ENCODE peak calls at places on chromosomes 12 and 14, in nine cellular contexts. D is lower lobe of right lung, O is upper lobe of right lung, J is cardiac fibroblast, Q is lower leg skin, Z is WTC11, H is nephron progenitor cell, I is fibroblast of lung, B is tibial artery. T is an unnamed sample.

GRCh38 chr14:63214417-63215196 is 10.4 kb downstream of the RHOJ start:
- DNase-seq in D (no peak), O (no peak), J (peak; percentile 23), Q (no peak), Z (no peak), H (no peak), I (peak; percentile 15), B (no peak), T (no peak)

GRCh38 chr14:24734917-24735500 is 101.0 kb upstream of the GZMB start:
- DNase-seq in D (no peak), O (no peak), J (peak; percentile 83), Q (no peak), Z (peak; percentile 17), H (peak; percentile 54), I (peak; percentile 82), B (peak; percentile 37), T (no peak)

GRCh38 chr12:95200128-95200973 is 16.9 kb downstream of the FGD6 start:
- DNase-seq in D (no peak), O (no peak), J (peak; percentile 37), Q (no peak), Z (no peak), H (no peak), I (no peak), B (no peak), T (no peak)

GRCh38 chr14:86203843-86204242 is 673.9 kb downstream of the FLRT2 start:
- DNase-seq in D (no peak), O (no peak), J (no peak), Q (no peak), Z (no peak), H (no peak), I (no peak), B (no peak), T (no peak)

GRCh38 chr12:31322651-31323248 is 3.2 kb downstream of the SINHCAF start:
- DNase-seq in D (no peak), O (no peak), J (peak; percentile 62), Q (no peak), Z (no peak), H (no peak), I (peak; percentile 60), B (no peak), T (no peak)

GRCh38 chr12:79452906-79453305 is 237.9 kb downstream of the PAWR start:
- DNase-seq in D (no peak), O (no peak), J (no peak), Q (no peak), Z (no peak), H (no peak), I (no peak), B (no peak), T (no peak)

GRCh38 chr12:108518101-108518715 is 3.1 kb downstream of the FICD start:
- DNase-seq in D (no peak), O (no peak), J (no peak), Q (no peak), Z (no peak), H (no peak), I (no peak), B (no peak), T (no peak)

GRCh38 chr12:53054112-53054878 is 4.4 kb downstream of the TNS2 start:
- DNase-seq in D (peak; percentile 95), O (peak; percentile 97), J (peak; percentile 87), Q (peak; percentile 99), Z (peak; percentile 97), H (peak; percentile 94), I (peak; percentile 90), B (peak; percentile 95), T (peak; percentile 93)

GRCh38 chr14:89920041-89920440 is 34.5 kb downstream of the EFCAB11 start:
- DNase-seq in D (no peak), O (no peak), J (no peak), Q (no peak), Z (no peak), H (no peak), I (peak; percentile 56), B (no peak), T (no peak)

GRCh38 chr12:88546851-88547250 is 33.4 kb downstream of the KITLG start:
- DNase-seq in D (no peak), O (no peak), J (peak; percentile 83), Q (no peak), Z (no peak), H (no peak), I (peak; percentile 72), B (no peak), T (no peak)

GRCh38 chr12:131437706-131438210 is 273.1 kb upstream of the SFSWAP start:
- DNase-seq in D (no peak), O (no peak), J (no peak), Q (peak; percentile 66), Z (no peak), H (no peak), I (no peak), B (no peak), T (peak; percentile 63)

GRCh38 chr14:35414365-35414764 is 9.8 kb upstream of the NFKBIA start:
- DNase-seq in D (no peak), O (no peak), J (peak; percentile 66), Q (no peak), Z (no peak), H (no peak), I (no peak), B (no peak), T (no peak)

DNA sequence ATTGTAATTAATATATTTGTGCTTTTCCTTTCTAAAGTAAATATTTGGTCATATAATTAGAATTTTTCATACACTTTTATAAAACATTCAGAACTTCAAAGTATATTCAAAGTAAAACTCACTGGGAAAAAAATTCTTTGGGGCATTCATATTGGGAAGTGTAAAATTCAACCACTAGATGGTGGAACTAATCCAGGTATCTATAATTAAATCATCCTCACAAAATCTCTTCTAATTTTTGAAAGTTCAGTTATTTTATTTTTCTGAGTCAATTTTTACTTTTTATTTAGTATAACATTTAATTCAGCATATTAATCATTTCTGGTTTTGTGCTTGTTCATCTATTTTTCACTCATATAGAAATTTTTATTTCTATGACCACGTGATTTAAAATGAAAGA is 81.0 kb downstream of the NTS start:
- DNase-seq in D (no peak), O (no peak), J (peak; percentile 11), Q (no peak), Z (no peak), H (no peak), I (peak; percentile 42), B (no peak), T (no peak)
- TF ChIP-seq CTCF in D (no peak), O (peak; percentile 7), J (no peak), Q (no peak), Z (peak; percentile 9), H (no peak), I (peak; percentile 10), B (no peak), T (peak; percentile 72)

DNA sequence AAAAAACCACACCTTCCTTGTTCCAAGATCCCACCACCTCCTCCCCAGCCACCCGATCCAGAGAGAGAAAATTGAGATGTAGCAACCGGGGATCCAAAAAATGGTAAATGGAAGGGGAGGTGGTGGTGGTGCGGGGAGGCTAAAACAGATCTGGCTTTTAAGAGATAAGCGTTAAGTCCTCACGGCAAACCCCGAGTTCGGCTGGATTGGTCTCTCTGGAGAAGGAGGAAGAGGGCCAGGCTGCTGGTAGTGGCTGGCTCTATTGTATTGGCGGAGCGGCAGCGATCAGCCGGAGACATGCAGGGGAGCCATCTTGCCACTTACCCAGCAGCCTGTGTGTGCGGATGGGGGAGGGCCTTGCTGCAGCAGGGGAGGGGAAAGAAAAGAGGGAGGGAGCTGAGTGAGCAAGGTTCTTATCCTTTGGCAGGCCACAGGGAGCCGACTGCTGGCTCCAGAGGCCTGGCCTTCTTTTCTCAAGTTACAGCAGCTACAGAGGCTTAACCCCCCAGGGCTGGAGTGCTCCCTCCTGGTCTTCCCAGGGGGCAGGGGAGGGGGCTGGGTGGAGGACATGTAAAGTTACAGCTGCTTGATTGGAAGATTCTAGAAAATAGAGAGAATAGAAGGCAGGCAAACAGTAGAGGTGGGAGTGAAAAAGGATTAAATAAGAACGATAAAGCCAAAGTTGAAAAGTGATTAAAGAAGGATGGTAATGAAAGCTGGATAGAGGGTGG is 14.1 kb upstream of the CDH24 start:
- DNase-seq in D (peak; percentile 84), O (peak; percentile 90), J (peak; percentile 92), Q (peak; percentile 95), Z (peak; percentile 82), H (peak; percentile 78), I (peak; percentile 95), B (peak; percentile 89), T (no peak)
- TF ChIP-seq CTCF in D (no peak), O (no peak), J (no peak), Q (no peak), Z (no peak), H (no peak), I (no peak), B (no peak), T (no peak)

DNA sequence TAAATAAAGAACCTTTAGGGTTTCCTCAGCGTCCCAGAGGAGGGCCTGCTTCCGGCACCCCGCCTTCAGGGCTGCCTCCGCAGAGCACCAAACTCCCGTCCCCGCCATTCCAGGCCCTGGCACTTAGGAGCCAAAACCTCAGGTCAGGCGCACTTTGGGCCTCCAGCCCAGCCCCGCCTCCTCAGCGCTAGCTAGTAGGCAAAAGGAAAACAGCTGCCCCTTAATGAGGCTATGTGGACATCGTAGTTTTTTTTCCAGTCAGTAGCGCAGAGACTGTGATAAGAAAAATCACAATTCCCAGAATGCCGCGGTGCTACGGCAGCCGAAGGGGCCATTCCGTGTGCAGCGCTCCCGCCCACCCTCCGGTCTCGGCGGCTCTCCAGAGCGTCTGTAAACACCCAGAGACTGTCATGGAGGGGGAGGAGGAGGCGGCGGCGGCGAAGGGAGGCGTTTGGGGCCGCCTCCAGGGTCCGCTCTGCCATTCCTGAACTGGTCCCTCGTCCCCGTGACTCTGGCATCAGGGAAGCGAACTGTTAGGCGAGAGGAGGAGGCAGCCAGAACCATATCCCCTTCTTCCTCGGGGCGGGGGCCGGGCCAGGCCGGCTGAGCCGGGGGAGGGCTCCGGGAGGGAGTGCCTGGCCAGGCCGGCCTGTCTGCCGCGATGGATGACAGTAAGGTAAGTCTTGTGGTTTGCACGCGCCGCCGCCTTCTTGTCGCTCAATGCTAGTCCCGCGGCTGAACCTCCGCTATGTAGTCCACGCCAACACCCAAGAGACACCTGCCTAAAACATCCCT is at the start of gene CREBL2:
- DNase-seq in D (peak; percentile 96), O (peak; percentile 96), J (peak; percentile 96), Q (peak; percentile 97), Z (peak; percentile 88), H (peak; percentile 83), I (peak; percentile 99), B (peak; percentile 98), T (peak; percentile 88)
- TF ChIP-seq CTCF in D (no peak), O (no peak), J (no peak), Q (no peak), Z (no peak), H (no peak), I (no peak), B (no peak), T (no peak)

GRCh38 chr12:56086608-56087007 is 6.6 kb downstream of the ERBB3 start:
- DNase-seq in D (no peak), O (no peak), J (no peak), Q (no peak), Z (no peak), H (no peak), I (no peak), B (no peak), T (no peak)

GRCh38 chr12:56087220-56087619 is 7.3 kb downstream of the ERBB3 start:
- DNase-seq in D (peak; percentile 94), O (peak; percentile 96), J (no peak), Q (no peak), Z (peak; percentile 19), H (no peak), I (no peak), B (no peak), T (no peak)

GRCh38 chr12:56082967-56083366 is 3.0 kb downstream of the ERBB3 start:
- DNase-seq in D (no peak), O (no peak), J (no peak), Q (no peak), Z (no peak), H (no peak), I (no peak), B (no peak), T (no peak)

GRCh38 chr12:56086096-56086495 is 6.1 kb downstream of the ERBB3 start:
- DNase-seq in D (no peak), O (no peak), J (no peak), Q (no peak), Z (no peak), H (no peak), I (no peak), B (no peak), T (no peak)

GRCh38 chr12:56084958-56085543 is 5.1 kb downstream of the ERBB3 start:
- DNase-seq in D (no peak), O (no peak), J (no peak), Q (no peak), Z (peak; percentile 74), H (peak; percentile 24), I (no peak), B (no peak), T (no peak)
- TF ChIP-seq CTCF in D (peak; percentile 31), O (peak; percentile 41), J (peak; percentile 53), Q (no peak), Z (peak; percentile 40), H (no peak), I (peak; percentile 47), B (no peak), T (peak; percentile 52)

T was measured in type B pancreatic cell.